ENCODE peak calls at places on chromosomes 2 and 18, in seven cellular contexts. K is omental fat pad, E is Daoy, V is retinal pigment epithelial cell, R is NB4, P is SW 1271, B is endodermal cell. I is an unnamed sample.

GRCh38 chr2:109020217-109020637 is 31.2 kb upstream of the EDAR start:
- DNase-seq in P (no peak), K (no peak), V (peak; percentile 36), B (no peak), E (peak; percentile 32), R (peak; percentile 17), I (peak; percentile 56)

GRCh38 chr2:142877265-142877756 is at the start of gene KYNU:
- DNase-seq in K (no peak), V (no peak), R (peak; percentile 59), B (no peak), P (no peak), E (peak; percentile 19), I (peak; percentile 26)

GRCh38 chr2:240688563-240688919 is 3.1 kb upstream of the AQP12A start:
- DNase-seq in B (no peak), E (no peak), P (no peak), V (no peak), K (no peak), R (no peak), I (no peak)

GRCh38 chr2:63875143-63875542 is 33.4 kb downstream of the UGP2 start:
- DNase-seq in V (no peak), B (no peak), R (no peak), K (no peak), P (no peak), E (no peak), I (no peak)

GRCh38 chr2:157283468-157283867 is 26.0 kb downstream of the GALNT5 start:
- DNase-seq in V (no peak), E (no peak), P (no peak), B (no peak), K (no peak), R (no peak), I (no peak)

GRCh38 chr2:20371656-20372055 is 21.0 kb upstream of the PUM2 start:
- DNase-seq in R (no peak), P (no peak), E (no peak), K (no peak), B (no peak), V (no peak), I (peak; percentile 47)

GRCh38 chr2:238091426-238092060 is 8.6 kb upstream of the ESPNL start:
- DNase-seq in R (no peak), V (no peak), K (no peak), B (no peak), P (no peak), E (no peak), I (no peak)

GRCh38 chr2:215003001-215003400 is 135.4 kb downstream of the ABCA12 start:
- DNase-seq in V (no peak), K (no peak), P (no peak), B (no peak), R (no peak), E (no peak), I (peak; percentile 24)

GRCh38 chr2:9018534-9018933 is 15.1 kb upstream of the MBOAT2 start:
- DNase-seq in E (peak; percentile 33), V (no peak), R (no peak), K (no peak), B (no peak), P (no peak), I (no peak)

GRCh38 chr18:57856128-57856527 is 53.0 kb upstream of the ATP8B1 start:
- DNase-seq in E (no peak), V (no peak), R (no peak), P (no peak), K (no peak), B (no peak), I (no peak)

GRCh38 chr2:186927867-186928191 is 78.9 kb upstream of the ZSWIM2 start:
- DNase-seq in K (no peak), P (no peak), V (no peak), B (no peak), R (no peak), E (no peak), I (no peak)

GRCh38 chr2:190858817-190859216 is 21.8 kb upstream of the GLS start:
- DNase-seq in B (no peak), K (no peak), E (peak; percentile 50), P (no peak), R (no peak), V (no peak), I (peak; percentile 73)

GRCh38 chr2:167258712-167259111 is 370.4 kb downstream of the XIRP2 start:
- DNase-seq in V (no peak), P (no peak), B (no peak), K (no peak), R (no peak), E (no peak), I (no peak)

GRCh38 chr2:180952082-180952481 is 28.3 kb upstream of the UBE2E3 start:
- DNase-seq in B (no peak), K (no peak), R (no peak), V (no peak), E (no peak), P (no peak), I (no peak)

GRCh38 chr18:75638223-75638596 is 210.7 kb upstream of the SMIM21 start:
- DNase-seq in R (no peak), V (no peak), P (no peak), E (peak; percentile 55), B (no peak), K (no peak), I (peak; percentile 62)

GRCh38 chr2:149908731-149909690 is 321.4 kb upstream of the MMADHC start:
- DNase-seq in V (no peak), K (no peak), E (peak; percentile 11), R (no peak), P (no peak), B (no peak), I (peak; percentile 68)

GRCh38 chr2:70977605-70978205 is 725 bp upstream of the ANKRD53 start:
- DNase-seq in R (no peak), P (peak; percentile 20), E (peak; percentile 67), B (no peak), K (peak; percentile 82), V (no peak), I (peak; percentile 94)

GRCh38 chr2:11710632-11711381 is 35.6 kb upstream of the LPIN1 start:
- DNase-seq in R (no peak), P (no peak), V (no peak), E (no peak), B (no peak), K (no peak), I (peak; percentile 31)

GRCh38 chr2:111209045-111209514 is 88.4 kb downstream of the BCL2L11 start:
- DNase-seq in E (peak; percentile 76), R (peak; percentile 29), V (no peak), B (no peak), K (no peak), P (peak; percentile 20), I (peak; percentile 50)

GRCh38 chr2:13193075-13193474 is 476.3 kb downstream of the TRIB2 start:
- DNase-seq in B (no peak), R (peak; percentile 67), E (no peak), P (no peak), K (no peak), V (no peak), I (peak; percentile 11)

GRCh38 chr2:62202729-62203128 is 6.8 kb downstream of the B3GNT2 start:
- DNase-seq in R (no peak), B (peak; percentile 40), V (no peak), P (no peak), K (no peak), E (no peak), I (no peak)

GRCh38 chr2:168811670-168812069 is 9.2 kb downstream of the NOSTRIN start:
- DNase-seq in P (no peak), E (no peak), K (no peak), V (no peak), R (no peak), B (no peak), I (no peak)

GRCh38 chr2:42443980-42444379 is 49.8 kb downstream of the KCNG3 start:
- DNase-seq in R (no peak), B (no peak), V (no peak), K (no peak), E (no peak), P (peak; percentile 8), I (no peak)

GRCh38 chr18:3603460-3604259 is 153.7 kb downstream of the TGIF1 start:
- DNase-seq in P (peak; percentile 95), K (no peak), V (peak; percentile 97), E (peak; percentile 75), R (peak; percentile 85), B (peak; percentile 89), I (peak; percentile 98)

GRCh38 chr2:196961889-196962288 is 35.4 kb upstream of the PGAP1 start:
- DNase-seq in V (no peak), P (no peak), K (no peak), R (no peak), B (no peak), E (no peak), I (no peak)

GRCh38 chr2:231001036-231001435 is 5.1 kb downstream of the SPATA3 start:
- DNase-seq in R (no peak), V (no peak), P (no peak), E (no peak), B (no peak), K (no peak), I (no peak)

I was measured in fibroblast of pulmonary artery.